ENCODE peak calls at places on chromosomes 13 and 19, in eight cellular contexts. B is K562, Z is aorta, V is GM23338, I is colonic mucosa, F is right cardiac atrium, L is testis, X is fibroblast of lung. D is an unnamed sample. For H3K4me1, the result is how much of the 10 kb centered on the place peaks cover.

GRCh38 chr13:44577236-44578063 is 1.3 kb upstream of the TSC22D1 start:
- DNase-seq in B (peak), Z (peak), V (peak), I (peak), F (peak), L (peak), X (peak), D (no peak)

GRCh38 chr13:32728327-32728726 is 142.1 kb downstream of the PDS5B start:
- DNase-seq in B (no peak), Z (no peak), V (peak), I (no peak), F (no peak), L (no peak), X (no peak), D (no peak)

GRCh38 chr19:55675661-55676354 is 782 bp downstream of the EPN1 start:
- DNase-seq in B (no peak), Z (no peak), V (no peak), I (no peak), F (no peak), L (no peak), X (no peak), D (no peak)

GRCh38 chr13:23551213-23552008 is 18.8 kb upstream of the TNFRSF19 start:
- DNase-seq in B (no peak), Z (no peak), V (peak), I (no peak), F (no peak), L (no peak), X (no peak), D (no peak)

GRCh38 chr13:30816733-30817132 is 81.4 kb downstream of the ALOX5AP start:
- DNase-seq in B (no peak), Z (no peak), V (no peak), I (no peak), F (no peak), L (no peak), X (no peak), D (no peak)

GRCh38 chr19:50432221-50432626 is 468 bp upstream of the MYBPC2 start:
- DNase-seq in B (no peak), Z (no peak), V (peak), I (no peak), F (no peak), L (no peak), X (no peak), D (no peak)

GRCh38 chr19:48752511-48753365 is at the start of gene FUT1:
- DNase-seq in B (peak), Z (peak), V (peak), I (peak), F (peak), L (peak), X (no peak), D (no peak)

GRCh38 chr19:48961051-48961649 is 4.0 kb upstream of the FTL start:
- DNase-seq in B (no peak), Z (no peak), V (no peak), I (no peak), F (no peak), L (no peak), X (no peak), D (no peak)

GRCh38 chr19:42122691-42123607 is 9.3 kb downstream of the POU2F2 start:
- DNase-seq in B (no peak), Z (no peak), V (no peak), I (no peak), F (no peak), L (no peak), X (no peak), D (no peak)

DNA sequence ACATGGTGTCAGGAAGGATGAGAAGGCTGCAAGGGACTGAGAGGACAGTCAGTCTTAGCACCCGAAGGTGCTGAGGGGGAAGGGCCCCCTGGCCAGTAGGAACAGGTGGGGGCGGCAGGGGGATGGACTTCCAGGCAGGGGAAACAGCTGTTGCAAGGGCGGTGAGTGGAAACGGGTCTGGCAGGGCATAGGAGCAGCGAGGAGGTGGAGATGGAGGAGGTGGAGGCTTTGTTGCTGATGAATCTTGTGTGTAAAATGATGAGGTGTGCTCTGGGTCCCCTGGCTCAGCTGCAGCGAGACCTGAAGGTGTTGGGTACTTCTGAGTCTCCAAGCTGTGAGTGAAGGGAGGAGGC is 1.2 kb downstream of the MAP1S start:
- DNase-seq in B (no peak), Z (no peak), V (no peak), I (no peak), F (no peak), L (no peak), X (no peak), D (no peak)
- H3K4me1 ChIP-seq in B (under half), Z (under half), V (under half), I (under half), F (under half), L (under half), X (under half), D (under half)

GRCh38 chr19:5624741-5625140 is 1.9 kb downstream of the SAFB start:
- DNase-seq in B (no peak), Z (no peak), V (peak), I (no peak), F (no peak), L (no peak), X (no peak), D (no peak)
- H3K4me1 ChIP-seq in B (half or more), Z (under half), V (under half), I (under half), F (under half), L (under half), X (under half), D (half or more)

GRCh38 chr19:2237051-2237868 is 636 bp downstream of the SF3A2 start:
- DNase-seq in B (no peak), Z (no peak), V (no peak), I (no peak), F (no peak), L (no peak), X (no peak), D (no peak)

GRCh38 chr19:2236285-2237050 is at the start of the genes PLEKHJ1 and SF3A2:
- DNase-seq in B (peak), Z (peak), V (peak), I (peak), F (peak), L (peak), X (peak), D (peak)

GRCh38 chr19:2239173-2239572 is 2.5 kb downstream of the SF3A2 start:
- DNase-seq in B (no peak), Z (no peak), V (no peak), I (no peak), F (no peak), L (no peak), X (no peak), D (no peak)

GRCh38 chr19:2235396-2236284 is 489 bp downstream of the PLEKHJ1 start:
- DNase-seq in B (no peak), Z (no peak), V (peak), I (peak), F (peak), L (peak), X (no peak), D (no peak)

DNA sequence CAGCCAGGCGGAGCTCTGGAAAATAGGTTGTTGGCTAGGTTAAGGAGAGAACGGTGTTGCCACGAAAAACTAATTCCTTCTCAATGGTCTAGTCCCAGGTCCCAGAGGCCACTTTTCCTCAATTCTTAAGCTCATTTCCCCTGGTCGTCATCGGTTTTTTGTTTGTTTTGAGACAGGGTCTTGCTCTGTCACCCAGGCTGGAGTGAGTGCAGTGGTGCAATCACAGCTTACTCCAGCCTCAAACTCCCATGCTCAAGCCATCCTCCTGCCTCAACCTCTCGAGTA is 1.2 kb downstream of the SF3A2 start:
- DNase-seq in B (no peak), Z (no peak), V (no peak), I (no peak), F (no peak), L (no peak), X (no peak), D (no peak)
- H3K4me1 ChIP-seq in B (under half), Z (under half), V (under half), I (under half), F (under half), L (half or more), X (under half), D (half or more)

DNA sequence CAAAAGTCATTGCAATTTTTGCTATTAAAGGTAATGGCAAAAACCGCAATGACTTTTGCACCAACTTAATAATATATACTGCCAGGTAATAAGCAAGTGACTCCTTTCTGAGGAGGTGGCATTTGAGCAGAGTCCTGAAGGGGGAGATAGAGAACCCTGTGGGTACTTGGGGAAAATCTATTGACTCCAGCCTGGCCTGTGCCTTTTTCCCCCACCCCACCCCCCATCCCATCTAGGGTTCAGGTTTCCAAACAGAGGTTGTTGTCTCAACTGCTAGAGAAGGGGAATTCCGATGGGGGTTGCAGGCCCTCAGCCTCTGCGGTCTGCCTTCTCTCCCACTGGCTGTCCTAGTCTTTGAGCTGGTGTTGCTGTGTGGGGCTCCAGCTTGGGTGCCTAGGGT is 11.5 kb downstream of the S1PR2 start:
- DNase-seq in B (peak), Z (no peak), V (peak), I (no peak), F (no peak), L (no peak), X (peak), D (no peak)
- H3K4me1 ChIP-seq in B (under half), Z (under half), V (under half), I (under half), F (under half), L (under half), X (under half), D (under half)

GRCh38 chr13:50651916-50652315 is 191.6 kb downstream of the DLEU7 start:
- DNase-seq in B (no peak), Z (no peak), V (no peak), I (no peak), F (no peak), L (no peak), X (no peak), D (no peak)

GRCh38 chr13:50650936-50651638 is 192.4 kb downstream of the DLEU7 start:
- DNase-seq in B (no peak), Z (no peak), V (no peak), I (no peak), F (no peak), L (no peak), X (peak), D (no peak)

GRCh38 chr13:50650478-50650877 is 193.0 kb downstream of the DLEU7 start:
- DNase-seq in B (no peak), Z (no peak), V (no peak), I (no peak), F (no peak), L (no peak), X (no peak), D (no peak)

DNA sequence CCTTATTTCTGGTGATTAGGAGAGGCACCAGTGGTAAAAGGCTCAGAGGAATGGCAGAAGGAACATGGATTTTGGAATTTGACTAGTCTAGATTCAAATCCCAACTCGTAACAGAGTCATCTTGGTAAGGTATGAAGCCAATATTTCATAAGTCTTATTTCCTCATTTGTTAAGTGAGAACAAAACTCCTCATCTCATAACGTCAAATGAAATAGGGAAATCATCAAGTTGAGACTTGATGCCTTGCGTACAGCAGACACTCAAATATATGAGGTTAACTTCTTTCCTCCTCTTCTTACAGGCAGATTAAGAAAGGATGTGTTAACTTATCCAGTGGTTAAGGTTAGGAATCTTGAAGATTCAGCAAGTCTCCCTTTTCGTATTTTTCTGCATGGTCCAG is 189.2 kb downstream of the DLEU7 start:
- DNase-seq in B (no peak), Z (no peak), V (no peak), I (no peak), F (no peak), L (no peak), X (no peak), D (no peak)
- H3K4me1 ChIP-seq in B (under half), Z (under half), V (under half), I (under half), F (under half), L (under half), X (under half), D (under half)

GRCh38 chr19:45468803-45469131 is 971 bp downstream of the FOSB start:
- DNase-seq in B (peak), Z (no peak), V (no peak), I (no peak), F (no peak), L (no peak), X (no peak), D (no peak)

GRCh38 chr19:45469132-45469834 is 1.5 kb downstream of the FOSB start:
- DNase-seq in B (peak), Z (peak), V (peak), I (peak), F (peak), L (peak), X (peak), D (no peak)

GRCh38 chr19:45467115-45467455 is 711 bp upstream of the FOSB start:
- DNase-seq in B (peak), Z (no peak), V (peak), I (no peak), F (no peak), L (no peak), X (no peak), D (no peak)

GRCh38 chr19:45468159-45468651 is 409 bp downstream of the FOSB start:
- DNase-seq in B (no peak), Z (peak), V (no peak), I (peak), F (peak), L (peak), X (no peak), D (no peak)

DNA sequence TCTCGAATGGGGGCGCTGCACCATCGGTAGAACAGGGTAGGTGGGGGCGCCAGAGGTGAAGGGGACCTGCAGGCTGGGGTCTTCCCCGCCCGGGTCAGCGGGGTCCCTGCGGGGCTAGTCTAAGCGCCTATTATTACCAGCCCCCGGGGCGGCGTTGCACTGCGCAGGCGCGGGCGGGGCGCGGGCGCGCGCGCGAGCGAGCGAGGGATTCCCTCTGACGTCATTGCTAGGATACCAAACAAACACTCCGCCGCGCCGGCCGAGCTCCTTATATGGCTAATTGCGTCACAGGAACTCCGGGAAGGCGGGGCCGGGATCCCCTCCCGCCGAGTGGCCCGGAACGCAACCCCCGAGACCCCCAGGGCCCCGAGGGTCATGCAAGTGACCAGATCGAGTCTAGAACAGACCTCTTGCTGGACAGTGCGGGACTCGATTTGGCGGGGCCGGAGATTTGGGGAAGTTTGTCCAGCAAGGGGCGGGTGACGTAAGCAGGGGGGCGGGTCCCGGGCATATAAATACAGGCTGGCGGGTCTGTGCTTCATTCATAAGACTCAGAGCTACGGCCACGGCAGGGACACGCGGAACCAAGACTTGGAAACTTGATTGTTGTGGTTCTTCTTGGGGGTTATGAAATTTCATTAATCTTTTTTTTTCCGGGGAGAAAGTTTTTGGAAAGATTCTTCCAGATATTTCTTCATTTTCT is at the start of gene FOSB:
- DNase-seq in B (peak), Z (peak), V (peak), I (peak), F (peak), L (peak), X (peak), D (peak)
- H3K4me1 ChIP-seq in B (under half), Z (under half), V (under half), I (under half), F (under half), L (under half), X (under half), D (under half)

DNA sequence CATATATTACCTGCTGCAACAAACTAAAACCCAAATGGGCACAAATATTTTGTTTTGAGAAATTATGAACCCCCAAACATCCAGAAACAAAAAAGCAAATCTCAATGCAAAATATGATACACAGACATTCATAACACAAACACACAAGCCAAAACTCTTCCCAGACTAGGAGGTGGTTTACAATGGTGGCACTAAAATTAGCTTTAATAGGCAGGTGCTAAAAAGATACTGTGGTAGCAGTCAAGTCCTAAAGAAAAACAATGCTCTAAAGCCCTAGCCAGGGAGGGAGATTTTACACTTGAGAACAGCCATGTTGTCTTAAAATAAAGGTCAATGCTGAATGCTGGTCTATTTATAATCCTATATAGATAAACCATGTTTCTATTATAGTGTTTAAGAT is 65.0 kb downstream of the DOCK9 start:
- DNase-seq in B (no peak), Z (no peak), V (no peak), I (no peak), F (no peak), L (no peak), X (no peak), D (no peak)
- H3K4me1 ChIP-seq in B (under half), Z (under half), V (under half), I (under half), F (under half), L (under half), X (under half), D (under half)

DNA sequence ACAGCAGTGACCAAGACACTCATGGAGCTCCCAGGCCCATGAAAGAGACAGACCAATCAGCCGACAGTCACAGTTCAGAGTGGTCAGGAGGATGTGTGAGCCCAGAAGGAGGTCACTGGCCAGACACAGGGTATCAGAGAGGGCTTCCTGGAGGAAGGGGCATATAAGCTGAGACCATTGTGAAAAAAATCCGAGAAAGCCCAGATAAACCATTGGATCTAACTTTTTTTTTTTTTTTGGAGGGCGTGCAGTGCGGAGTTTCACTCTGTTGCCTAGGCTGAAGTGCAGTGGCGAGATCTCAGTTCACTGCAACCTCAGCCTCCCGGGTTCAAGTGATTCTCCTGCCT is 4.2 kb downstream of the ITPKC start:
- DNase-seq in B (no peak), Z (no peak), V (no peak), I (no peak), F (no peak), L (no peak), X (no peak), D (no peak)
- H3K4me1 ChIP-seq in B (under half), Z (under half), V (under half), I (under half), F (under half), L (under half), X (under half), D (half or more)

D was measured in vagina.